ENCODE peak calls at places on chromosomes 13 and 19, in seven cellular contexts. Z is NCI-H226; V is stimulated activated CD4-positive, alpha-beta T cell treated with anti-CD3 and anti-CD28 coated beads, Interleukin-1b, Interleukin-23, amount 100 ng/mL, for 24 hours; G is kidney glomerular epithelial cell; O is anterior cingulate cortex; J is caudate nucleus; N is AG08395. W is an unnamed sample.

GRCh38 chr13:53694814-53695533 is 666.4 kb downstream of the OLFM4 start:
- DNase-seq in Z (no peak), V (no peak), G (no peak), O (no peak), J (no peak), N (no peak), W (no peak)

GRCh38 chr13:97414392-97414791 is 19.6 kb upstream of the RAP2A start:
- DNase-seq in Z (no peak), V (no peak), G (no peak), O (no peak), J (no peak), N (no peak), W (no peak)

GRCh38 chr19:58480481-58480830 is 4.3 kb downstream of the ZNF446 start:
- DNase-seq in Z (no peak), V (no peak), G (no peak), O (no peak), J (no peak), N (no peak), W (no peak)

GRCh38 chr19:43751466-43752220 is 3.1 kb downstream of the SMG9 start:
- DNase-seq in Z (no peak), V (no peak), G (no peak), O (no peak), J (no peak), N (no peak), W (no peak)

GRCh38 chr19:18085702-18086457 is 854 bp downstream of the IL12RB1 start:
- DNase-seq in Z (no peak), V (no peak), G (no peak), O (no peak), J (no peak), N (no peak), W (no peak)

GRCh38 chr13:109790951-109791605 is 4.7 kb upstream of the IRS2 start:
- DNase-seq in Z (peak), V (no peak), G (no peak), O (peak), J (peak), N (no peak), W (peak)

GRCh38 chr19:4844348-4845179 is 13.1 kb upstream of the TICAM1 start:
- DNase-seq in Z (no peak), V (no peak), G (peak), O (no peak), J (no peak), N (peak), W (peak)

GRCh38 chr19:55265173-55265572 is 6.4 kb upstream of the PPP6R1 start:
- DNase-seq in Z (no peak), V (no peak), G (no peak), O (no peak), J (no peak), N (no peak), W (no peak)

GRCh38 chr13:20320885-20321284 is 88.8 kb upstream of the GJB6 start:
- DNase-seq in Z (no peak), V (no peak), G (no peak), O (no peak), J (no peak), N (no peak), W (no peak)

GRCh38 chr19:46124638-46125115 is at the start of gene IGFL3:
- DNase-seq in Z (peak), V (no peak), G (no peak), O (no peak), J (no peak), N (no peak), W (no peak)

GRCh38 chr13:23949736-23950135 is 52.4 kb upstream of the C1QTNF9B start:
- DNase-seq in Z (no peak), V (no peak), G (no peak), O (no peak), J (no peak), N (no peak), W (no peak)

GRCh38 chr19:3365447-3366103 is 808 bp upstream of the NFIC start:
- DNase-seq in Z (peak), V (no peak), G (no peak), O (peak), J (peak), N (no peak), W (peak)

GRCh38 chr19:12956446-12957388 is at the start of gene GADD45GIP1:
- DNase-seq in Z (peak), V (no peak), G (peak), O (peak), J (peak), N (peak), W (peak)